ENCODE peak calls at places on chromosome 11, in five cellular contexts. D, B, U, E and Q are unnamed samples.
A peak's percentile ranks its signal among the peaks of the same experiment; 100 is the strongest.

GRCh38 chr11:44030276-44030932 is 17.4 kb upstream of the ACCSL start:
- DNase-seq in D (no peak), B (no peak), U (no peak), E (no peak), Q (no peak)

GRCh38 chr11:1295086-1295485 is 14.3 kb downstream of the TOLLIP start:
- DNase-seq in D (no peak), B (no peak), U (no peak), E (no peak), Q (no peak)

GRCh38 chr11:68509105-68509504 is 48.6 kb downstream of the PPP6R3 start:
- DNase-seq in D (no peak), B (no peak), U (no peak), E (no peak), Q (no peak)

GRCh38 chr11:61065955-61066638 is 36.2 kb upstream of the CD5 start:
- DNase-seq in D (no peak), B (no peak), U (no peak), E (no peak), Q (no peak)

GRCh38 chr11:68411501-68411991 is 49.0 kb upstream of the PPP6R3 start:
- DNase-seq in D (no peak), B (no peak), U (no peak), E (no peak), Q (no peak)

GRCh38 chr11:61787928-61788491 is 4.4 kb downstream of the TMEM258 start:
- DNase-seq in D (no peak), B (no peak), U (peak; percentile 95), E (no peak), Q (no peak)

GRCh38 chr11:82003671-82004148 is 730.0 kb downstream of the FAM181B start:
- DNase-seq in D (peak; percentile 22), B (no peak), U (no peak), E (no peak), Q (no peak)

GRCh38 chr11:102453286-102453797 is 777 bp upstream of the TMEM123 start:
- DNase-seq in D (no peak), B (no peak), U (no peak), E (no peak), Q (no peak)

GRCh38 chr11:134915212-134915611 is 503.2 kb upstream of the B3GAT1 start:
- DNase-seq in D (no peak), B (no peak), U (no peak), E (no peak), Q (no peak)

GRCh38 chr11:558503-558902 is 2.0 kb downstream of the LMNTD2 start:
- DNase-seq in D (no peak), B (no peak), U (no peak), E (no peak), Q (no peak)

GRCh38 chr11:33618956-33619355 is 81.7 kb downstream of the C11orf91 start:
- DNase-seq in D (no peak), B (no peak), U (no peak), E (no peak), Q (no peak)

GRCh38 chr11:71263391-71263790 is 11.0 kb upstream of the SHANK2 start:
- DNase-seq in D (no peak), B (no peak), U (no peak), E (no peak), Q (no peak)